ENCODE peak calls at places on chromosomes 7 and 10, in eight cellular contexts. One of them, this sample, is unnamed.

GRCh38 chr10:13840036-13840435 is 253.3 kb downstream of the PRPF18 start:
- DNase-seq in putamen: no peak
- DNase-seq in H4: no peak
- DNase-seq in suprapubic skin: no peak
- DNase-seq in CD8-positive, alpha-beta memory T cell: no peak
- DNase-seq in AG10803: no peak
- DNase-seq in NAMALWA: no peak
- DNase-seq in substantia nigra: no peak
- DNase-seq in this sample: no peak

GRCh38 chr7:132402751-132403245 is 173.5 kb downstream of the PLXNA4 start:
- DNase-seq in putamen: peak
- DNase-seq in H4: no peak
- DNase-seq in suprapubic skin: no peak
- DNase-seq in CD8-positive, alpha-beta memory T cell: no peak
- DNase-seq in AG10803: peak
- DNase-seq in NAMALWA: no peak
- DNase-seq in substantia nigra: no peak
- DNase-seq in this sample: peak

GRCh38 chr10:124671486-124672075 is 72.6 kb downstream of the FAM53B start:
- DNase-seq in putamen: peak
- DNase-seq in H4: peak
- DNase-seq in suprapubic skin: peak
- DNase-seq in CD8-positive, alpha-beta memory T cell: no peak
- DNase-seq in AG10803: peak
- DNase-seq in NAMALWA: peak
- DNase-seq in substantia nigra: peak
- DNase-seq in this sample: peak

GRCh38 chr10:63375859-63376258 is 89.9 kb downstream of the JMJD1C start:
- DNase-seq in putamen: no peak
- DNase-seq in H4: no peak
- DNase-seq in suprapubic skin: no peak
- DNase-seq in CD8-positive, alpha-beta memory T cell: no peak
- DNase-seq in AG10803: peak
- DNase-seq in NAMALWA: no peak
- DNase-seq in substantia nigra: no peak
- DNase-seq in this sample: no peak

GRCh38 chr7:49229246-49229645 is 304.9 kb downstream of the CDC14C start:
- DNase-seq in putamen: no peak
- DNase-seq in H4: no peak
- DNase-seq in suprapubic skin: no peak
- DNase-seq in CD8-positive, alpha-beta memory T cell: no peak
- DNase-seq in AG10803: no peak
- DNase-seq in NAMALWA: no peak
- DNase-seq in substantia nigra: no peak
- DNase-seq in this sample: no peak

GRCh38 chr7:5523052-5523711 is 99.5 kb upstream of the TNRC18 start:
- DNase-seq in putamen: no peak
- DNase-seq in H4: peak
- DNase-seq in suprapubic skin: no peak
- DNase-seq in CD8-positive, alpha-beta memory T cell: peak
- DNase-seq in AG10803: peak
- DNase-seq in NAMALWA: no peak
- DNase-seq in substantia nigra: no peak
- DNase-seq in this sample: no peak

GRCh38 chr7:146375155-146375554 is 258.6 kb downstream of the CNTNAP2 start:
- DNase-seq in putamen: no peak
- DNase-seq in H4: peak
- DNase-seq in suprapubic skin: no peak
- DNase-seq in CD8-positive, alpha-beta memory T cell: no peak
- DNase-seq in AG10803: no peak
- DNase-seq in NAMALWA: no peak
- DNase-seq in substantia nigra: no peak
- DNase-seq in this sample: no peak

GRCh38 chr10:14296081-14296709 is 34.5 kb downstream of the FRMD4A start:
- DNase-seq in putamen: peak
- DNase-seq in H4: no peak
- DNase-seq in suprapubic skin: no peak
- DNase-seq in CD8-positive, alpha-beta memory T cell: no peak
- DNase-seq in AG10803: no peak
- DNase-seq in NAMALWA: no peak
- DNase-seq in substantia nigra: no peak
- DNase-seq in this sample: no peak

GRCh38 chr7:101554584-101555268 is 74.4 kb downstream of the MYL10 start:
- DNase-seq in putamen: no peak
- DNase-seq in H4: no peak
- DNase-seq in suprapubic skin: peak
- DNase-seq in CD8-positive, alpha-beta memory T cell: no peak
- DNase-seq in AG10803: no peak
- DNase-seq in NAMALWA: no peak
- DNase-seq in substantia nigra: no peak
- DNase-seq in this sample: no peak

GRCh38 chr7:13908667-13909382 is 80.6 kb downstream of the ETV1 start:
- DNase-seq in putamen: no peak
- DNase-seq in H4: no peak
- DNase-seq in suprapubic skin: no peak
- DNase-seq in CD8-positive, alpha-beta memory T cell: peak
- DNase-seq in AG10803: no peak
- DNase-seq in NAMALWA: no peak
- DNase-seq in substantia nigra: no peak
- DNase-seq in this sample: no peak

GRCh38 chr10:86500846-86501245 is 20.7 kb downstream of the WAPL start:
- DNase-seq in putamen: no peak
- DNase-seq in H4: no peak
- DNase-seq in suprapubic skin: no peak
- DNase-seq in CD8-positive, alpha-beta memory T cell: no peak
- DNase-seq in AG10803: peak
- DNase-seq in NAMALWA: no peak
- DNase-seq in substantia nigra: no peak
- DNase-seq in this sample: no peak

GRCh38 chr10:63414481-63415260 is 51.1 kb downstream of the JMJD1C start:
- DNase-seq in putamen: no peak
- DNase-seq in H4: peak
- DNase-seq in suprapubic skin: no peak
- DNase-seq in CD8-positive, alpha-beta memory T cell: no peak
- DNase-seq in AG10803: peak
- DNase-seq in NAMALWA: no peak
- DNase-seq in substantia nigra: no peak
- DNase-seq in this sample: no peak

GRCh38 chr7:22597845-22598244 is 97.9 kb upstream of the STEAP1B start:
- DNase-seq in putamen: no peak
- DNase-seq in H4: peak
- DNase-seq in suprapubic skin: no peak
- DNase-seq in CD8-positive, alpha-beta memory T cell: no peak
- DNase-seq in AG10803: peak
- DNase-seq in NAMALWA: no peak
- DNase-seq in substantia nigra: no peak
- DNase-seq in this sample: no peak

GRCh38 chr10:49679480-49679893 is at the start of gene C10orf53:
- DNase-seq in putamen: peak
- DNase-seq in H4: no peak
- DNase-seq in suprapubic skin: peak
- DNase-seq in CD8-positive, alpha-beta memory T cell: no peak
- DNase-seq in AG10803: peak
- DNase-seq in NAMALWA: no peak
- DNase-seq in substantia nigra: no peak
- DNase-seq in this sample: peak

GRCh38 chr10:61283066-61283465 is 170.1 kb downstream of the TMEM26 start:
- DNase-seq in putamen: no peak
- DNase-seq in H4: no peak
- DNase-seq in suprapubic skin: no peak
- DNase-seq in CD8-positive, alpha-beta memory T cell: no peak
- DNase-seq in AG10803: peak
- DNase-seq in NAMALWA: no peak
- DNase-seq in substantia nigra: no peak
- DNase-seq in this sample: no peak

GRCh38 chr7:30285531-30286284 is 1.3 kb downstream of the ZNRF2 start:
- DNase-seq in putamen: peak
- DNase-seq in H4: peak
- DNase-seq in suprapubic skin: no peak
- DNase-seq in CD8-positive, alpha-beta memory T cell: peak
- DNase-seq in AG10803: peak
- DNase-seq in NAMALWA: peak
- DNase-seq in substantia nigra: no peak
- DNase-seq in this sample: peak

GRCh38 chr7:100803398-100804161 is 23.7 kb downstream of the EPHB4 start:
- DNase-seq in putamen: peak
- DNase-seq in H4: peak
- DNase-seq in suprapubic skin: no peak
- DNase-seq in CD8-positive, alpha-beta memory T cell: no peak
- DNase-seq in AG10803: peak
- DNase-seq in NAMALWA: peak
- DNase-seq in substantia nigra: peak
- DNase-seq in this sample: peak

GRCh38 chr10:91800192-91800591 is 2.0 kb downstream of the TNKS2 start:
- DNase-seq in putamen: no peak
- DNase-seq in H4: no peak
- DNase-seq in suprapubic skin: no peak
- DNase-seq in CD8-positive, alpha-beta memory T cell: no peak
- DNase-seq in AG10803: no peak
- DNase-seq in NAMALWA: no peak
- DNase-seq in substantia nigra: no peak
- DNase-seq in this sample: no peak

GRCh38 chr7:50731703-50732582 is 50.8 kb downstream of the GRB10 start:
- DNase-seq in putamen: no peak
- DNase-seq in H4: no peak
- DNase-seq in suprapubic skin: no peak
- DNase-seq in CD8-positive, alpha-beta memory T cell: no peak
- DNase-seq in AG10803: no peak
- DNase-seq in NAMALWA: no peak
- DNase-seq in substantia nigra: no peak
- DNase-seq in this sample: no peak

GRCh38 chr10:46517541-46517940 is 38.9 kb downstream of the GPRIN2 start:
- DNase-seq in putamen: no peak
- DNase-seq in H4: no peak
- DNase-seq in suprapubic skin: no peak
- DNase-seq in CD8-positive, alpha-beta memory T cell: no peak
- DNase-seq in AG10803: no peak
- DNase-seq in NAMALWA: no peak
- DNase-seq in substantia nigra: no peak
- DNase-seq in this sample: no peak

GRCh38 chr7:4834601-4835397 is 27.0 kb downstream of the PAPOLB start:
- DNase-seq in putamen: no peak
- DNase-seq in H4: no peak
- DNase-seq in suprapubic skin: no peak
- DNase-seq in CD8-positive, alpha-beta memory T cell: no peak
- DNase-seq in AG10803: no peak
- DNase-seq in NAMALWA: no peak
- DNase-seq in substantia nigra: no peak
- DNase-seq in this sample: no peak

GRCh38 chr10:126387041-126387908 is 1.0 kb downstream of the ADAM12 start:
- DNase-seq in putamen: peak
- DNase-seq in H4: peak
- DNase-seq in suprapubic skin: no peak
- DNase-seq in CD8-positive, alpha-beta memory T cell: peak
- DNase-seq in AG10803: peak
- DNase-seq in NAMALWA: no peak
- DNase-seq in substantia nigra: peak
- DNase-seq in this sample: peak

GRCh38 chr10:103564799-103565365 is 71.4 kb downstream of the NEURL1 start:
- DNase-seq in putamen: no peak
- DNase-seq in H4: no peak
- DNase-seq in suprapubic skin: no peak
- DNase-seq in CD8-positive, alpha-beta memory T cell: no peak
- DNase-seq in AG10803: no peak
- DNase-seq in NAMALWA: peak
- DNase-seq in substantia nigra: no peak
- DNase-seq in this sample: no peak